ENCODE peak calls at places on chromosomes 16 and 17, in eight cellular contexts. One of them, this sample, is unnamed.
A peak's percentile ranks its signal among the peaks of the same experiment; 100 is the strongest.

GRCh38 chr17:83031321-83031945 is 48.0 kb upstream of the METRNL start:
- DNase-seq in stimulated activated CD8-positive, alpha-beta memory T cell treated with anti-CD3 and anti-CD28 coated beads, Interleukin-15, amount 100 ng/mL, for 24 hours: no peak
- DNase-seq in NCI-H1092 treated with DMSO at 0.1 percent for 48 hours: no peak
- DNase-seq in T-helper 2 cell treated with Interferon-gamma antibody and Interleukin-4, amounts not matched to agents 5 μg/mL and 100 μg/mL, for 36 hours: no peak
- DNase-seq in fibroblast of pulmonary artery: no peak
- DNase-seq in CD8-positive, alpha-beta T cell: no peak
- DNase-seq in stimulated activated CD4-positive, alpha-beta T cell treated with anti-CD3 and anti-CD28 coated beads, Interleukin-15, amount 100 ng/mL, for 24 hours: no peak
- DNase-seq in HFFc6: no peak
- DNase-seq in this sample: no peak

GRCh38 chr17:7848131-7848579 is 6.7 kb upstream of the TMEM88 start:
- DNase-seq in HFFc6: no peak
- DNase-seq in fibroblast of pulmonary artery: no peak
- DNase-seq in CD8-positive, alpha-beta T cell: no peak
- DNase-seq in stimulated activated CD8-positive, alpha-beta memory T cell treated with anti-CD3 and anti-CD28 coated beads, Interleukin-15, amount 100 ng/mL, for 24 hours: no peak
- DNase-seq in NCI-H1092 treated with DMSO at 0.1 percent for 48 hours: no peak
- DNase-seq in T-helper 2 cell treated with Interferon-gamma antibody and Interleukin-4, amounts not matched to agents 5 μg/mL and 100 μg/mL, for 36 hours: no peak
- DNase-seq in stimulated activated CD4-positive, alpha-beta T cell treated with anti-CD3 and anti-CD28 coated beads, Interleukin-15, amount 100 ng/mL, for 24 hours: no peak
- DNase-seq in this sample: no peak

GRCh38 chr17:74485012-74485743 is 18.7 kb downstream of the CD300A start:
- DNase-seq in CD8-positive, alpha-beta T cell: no peak
- DNase-seq in T-helper 2 cell treated with Interferon-gamma antibody and Interleukin-4, amounts not matched to agents 5 μg/mL and 100 μg/mL, for 36 hours: no peak
- DNase-seq in HFFc6: no peak
- DNase-seq in NCI-H1092 treated with DMSO at 0.1 percent for 48 hours: no peak
- DNase-seq in stimulated activated CD8-positive, alpha-beta memory T cell treated with anti-CD3 and anti-CD28 coated beads, Interleukin-15, amount 100 ng/mL, for 24 hours: no peak
- DNase-seq in fibroblast of pulmonary artery: no peak
- DNase-seq in stimulated activated CD4-positive, alpha-beta T cell treated with anti-CD3 and anti-CD28 coated beads, Interleukin-15, amount 100 ng/mL, for 24 hours: no peak
- DNase-seq in this sample: no peak

GRCh38 chr16:10086620-10087019 is 95.6 kb downstream of the GRIN2A start:
- DNase-seq in fibroblast of pulmonary artery: no peak
- DNase-seq in NCI-H1092 treated with DMSO at 0.1 percent for 48 hours: no peak
- DNase-seq in stimulated activated CD8-positive, alpha-beta memory T cell treated with anti-CD3 and anti-CD28 coated beads, Interleukin-15, amount 100 ng/mL, for 24 hours: no peak
- DNase-seq in T-helper 2 cell treated with Interferon-gamma antibody and Interleukin-4, amounts not matched to agents 5 μg/mL and 100 μg/mL, for 36 hours: no peak
- DNase-seq in CD8-positive, alpha-beta T cell: no peak
- DNase-seq in HFFc6: no peak
- DNase-seq in stimulated activated CD4-positive, alpha-beta T cell treated with anti-CD3 and anti-CD28 coated beads, Interleukin-15, amount 100 ng/mL, for 24 hours: no peak
- DNase-seq in this sample: no peak

GRCh38 chr16:27805828-27806351 is 255.9 kb downstream of the KATNIP start:
- DNase-seq in fibroblast of pulmonary artery: no peak
- DNase-seq in stimulated activated CD8-positive, alpha-beta memory T cell treated with anti-CD3 and anti-CD28 coated beads, Interleukin-15, amount 100 ng/mL, for 24 hours: no peak
- DNase-seq in stimulated activated CD4-positive, alpha-beta T cell treated with anti-CD3 and anti-CD28 coated beads, Interleukin-15, amount 100 ng/mL, for 24 hours: no peak
- DNase-seq in CD8-positive, alpha-beta T cell: no peak
- DNase-seq in T-helper 2 cell treated with Interferon-gamma antibody and Interleukin-4, amounts not matched to agents 5 μg/mL and 100 μg/mL, for 36 hours: no peak
- DNase-seq in HFFc6: no peak
- DNase-seq in NCI-H1092 treated with DMSO at 0.1 percent for 48 hours: no peak
- DNase-seq in this sample: no peak

GRCh38 chr16:57981636-57982035 is 10.7 kb upstream of the CNGB1 start:
- DNase-seq in T-helper 2 cell treated with Interferon-gamma antibody and Interleukin-4, amounts not matched to agents 5 μg/mL and 100 μg/mL, for 36 hours: no peak
- DNase-seq in HFFc6: no peak
- DNase-seq in fibroblast of pulmonary artery: no peak
- DNase-seq in CD8-positive, alpha-beta T cell: no peak
- DNase-seq in NCI-H1092 treated with DMSO at 0.1 percent for 48 hours: no peak
- DNase-seq in stimulated activated CD8-positive, alpha-beta memory T cell treated with anti-CD3 and anti-CD28 coated beads, Interleukin-15, amount 100 ng/mL, for 24 hours: no peak
- DNase-seq in stimulated activated CD4-positive, alpha-beta T cell treated with anti-CD3 and anti-CD28 coated beads, Interleukin-15, amount 100 ng/mL, for 24 hours: no peak
- DNase-seq in this sample: no peak

GRCh38 chr17:34733351-34733750 is 154.0 kb downstream of the TMEM132E start:
- DNase-seq in stimulated activated CD4-positive, alpha-beta T cell treated with anti-CD3 and anti-CD28 coated beads, Interleukin-15, amount 100 ng/mL, for 24 hours: no peak
- DNase-seq in stimulated activated CD8-positive, alpha-beta memory T cell treated with anti-CD3 and anti-CD28 coated beads, Interleukin-15, amount 100 ng/mL, for 24 hours: no peak
- DNase-seq in HFFc6: no peak
- DNase-seq in CD8-positive, alpha-beta T cell: no peak
- DNase-seq in NCI-H1092 treated with DMSO at 0.1 percent for 48 hours: no peak
- DNase-seq in fibroblast of pulmonary artery: no peak
- DNase-seq in T-helper 2 cell treated with Interferon-gamma antibody and Interleukin-4, amounts not matched to agents 5 μg/mL and 100 μg/mL, for 36 hours: no peak
- DNase-seq in this sample: no peak

GRCh38 chr17:49230636-49231562 is at the start of gene PHOSPHO1:
- DNase-seq in CD8-positive, alpha-beta T cell: peak; percentile 90
- DNase-seq in fibroblast of pulmonary artery: peak; percentile 81
- DNase-seq in NCI-H1092 treated with DMSO at 0.1 percent for 48 hours: peak; percentile 68
- DNase-seq in stimulated activated CD8-positive, alpha-beta memory T cell treated with anti-CD3 and anti-CD28 coated beads, Interleukin-15, amount 100 ng/mL, for 24 hours: peak; percentile 76
- DNase-seq in HFFc6: peak; percentile 66
- DNase-seq in T-helper 2 cell treated with Interferon-gamma antibody and Interleukin-4, amounts not matched to agents 5 μg/mL and 100 μg/mL, for 36 hours: peak; percentile 81
- DNase-seq in stimulated activated CD4-positive, alpha-beta T cell treated with anti-CD3 and anti-CD28 coated beads, Interleukin-15, amount 100 ng/mL, for 24 hours: peak; percentile 92
- DNase-seq in this sample: peak; percentile 58

GRCh38 chr17:6402258-6402657 is 32.7 kb downstream of the AIPL1 start:
- DNase-seq in stimulated activated CD8-positive, alpha-beta memory T cell treated with anti-CD3 and anti-CD28 coated beads, Interleukin-15, amount 100 ng/mL, for 24 hours: no peak
- DNase-seq in CD8-positive, alpha-beta T cell: no peak
- DNase-seq in HFFc6: no peak
- DNase-seq in NCI-H1092 treated with DMSO at 0.1 percent for 48 hours: no peak
- DNase-seq in T-helper 2 cell treated with Interferon-gamma antibody and Interleukin-4, amounts not matched to agents 5 μg/mL and 100 μg/mL, for 36 hours: no peak
- DNase-seq in stimulated activated CD4-positive, alpha-beta T cell treated with anti-CD3 and anti-CD28 coated beads, Interleukin-15, amount 100 ng/mL, for 24 hours: no peak
- DNase-seq in fibroblast of pulmonary artery: no peak
- DNase-seq in this sample: no peak

GRCh38 chr17:12358477-12358876 is 307.2 kb upstream of the MYOCD start:
- DNase-seq in fibroblast of pulmonary artery: no peak
- DNase-seq in stimulated activated CD4-positive, alpha-beta T cell treated with anti-CD3 and anti-CD28 coated beads, Interleukin-15, amount 100 ng/mL, for 24 hours: no peak
- DNase-seq in HFFc6: no peak
- DNase-seq in T-helper 2 cell treated with Interferon-gamma antibody and Interleukin-4, amounts not matched to agents 5 μg/mL and 100 μg/mL, for 36 hours: no peak
- DNase-seq in NCI-H1092 treated with DMSO at 0.1 percent for 48 hours: no peak
- DNase-seq in CD8-positive, alpha-beta T cell: no peak
- DNase-seq in stimulated activated CD8-positive, alpha-beta memory T cell treated with anti-CD3 and anti-CD28 coated beads, Interleukin-15, amount 100 ng/mL, for 24 hours: no peak
- DNase-seq in this sample: no peak

This sample was measured in HL-60.